ENCODE peak calls at places on chromosomes 12 and 14, in four cellular contexts. J is fibroblast of lung, O is lower lobe of right lung, X is mucosa of descending colon. L is an unnamed sample.

GRCh38 chr12:104534162-104534856 is 77.6 kb downstream of the CHST11 start:
- DNase-seq in J (no peak), O (no peak), X (no peak), L (no peak)

GRCh38 chr12:64796205-64796845 is 28.1 kb upstream of the TBC1D30 start:
- DNase-seq in J (peak), O (no peak), X (no peak), L (peak)

GRCh38 chr14:44962573-44963528 is 861 bp downstream of the TOGARAM1 start:
- DNase-seq in J (peak), O (peak), X (peak), L (no peak)

GRCh38 chr14:101726295-101726953 is 35.1 kb upstream of the PPP2R5C start:
- DNase-seq in J (no peak), O (no peak), X (no peak), L (no peak)

GRCh38 chr14:63862163-63862562 is 9.4 kb downstream of the SYNE2 start:
- DNase-seq in J (no peak), O (no peak), X (no peak), L (no peak)

GRCh38 chr12:130987151-130987931 is 33.6 kb downstream of the ADGRD1 start:
- DNase-seq in J (no peak), O (no peak), X (no peak), L (no peak)

GRCh38 chr14:99515301-99516155 is 34.3 kb downstream of the CCNK start:
- DNase-seq in J (no peak), O (no peak), X (no peak), L (no peak)

GRCh38 chr12:113479578-113480335 is 8.1 kb upstream of the LHX5 start:
- DNase-seq in J (peak), O (no peak), X (no peak), L (peak)

GRCh38 chr14:81095539-81095938 is 125.2 kb downstream of the GTF2A1 start:
- DNase-seq in J (no peak), O (no peak), X (no peak), L (no peak)

GRCh38 chr12:79934309-79935020 is 432 bp downstream of the PPP1R12A start:
- DNase-seq in J (peak), O (no peak), X (no peak), L (peak)

GRCh38 chr14:59265808-59266207 is 77.3 kb downstream of the DAAM1 start:
- DNase-seq in J (no peak), O (no peak), X (no peak), L (no peak)

GRCh38 chr12:118436002-118436724 is 59.8 kb downstream of the SUDS3 start:
- DNase-seq in J (no peak), O (no peak), X (no peak), L (peak)

GRCh38 chr12:1496162-1496925 is 98.0 kb downstream of the FBXL14 start:
- DNase-seq in J (peak), O (no peak), X (peak), L (no peak)

GRCh38 chr12:26651566-26652188 is 181.3 kb downstream of the ITPR2 start:
- DNase-seq in J (peak), O (no peak), X (no peak), L (peak)

GRCh38 chr12:21429994-21430393 is 7.5 kb upstream of the PYROXD1 start:
- DNase-seq in J (no peak), O (no peak), X (no peak), L (no peak)

GRCh38 chr14:105888784-105889665 is 362.6 kb downstream of the TMEM121 start:
- DNase-seq in J (no peak), O (peak), X (peak), L (no peak)

GRCh38 chr14:55731881-55732498 is 152.0 kb downstream of the KTN1 start:
- DNase-seq in J (no peak), O (no peak), X (no peak), L (no peak)

GRCh38 chr12:14723763-14724162 is 27.4 kb upstream of the GUCY2C start:
- DNase-seq in J (peak), O (no peak), X (no peak), L (peak)

GRCh38 chr12:98908866-98909265 is 263.8 kb downstream of the APAF1 start:
- DNase-seq in J (no peak), O (no peak), X (no peak), L (no peak)

GRCh38 chr12:12333980-12334709 is 15.9 kb downstream of the MANSC1 start:
- DNase-seq in J (peak), O (peak), X (peak), L (peak)

GRCh38 chr12:43832506-43833168 is 3.2 kb upstream of the TMEM117 start:
- DNase-seq in J (no peak), O (no peak), X (no peak), L (no peak)

GRCh38 chr12:78121969-78122610 is 291.4 kb downstream of the NAV3 start:
- DNase-seq in J (peak), O (no peak), X (no peak), L (no peak)

GRCh38 chr12:97985834-97986233 is 523.2 kb downstream of the RMST start:
- DNase-seq in J (no peak), O (no peak), X (no peak), L (no peak)

GRCh38 chr12:88750867-88751543 is 170.7 kb upstream of the KITLG start:
- DNase-seq in J (no peak), O (no peak), X (no peak), L (no peak)

GRCh38 chr12:128726866-128727265 is 96.9 kb downstream of the SLC15A4 start:
- DNase-seq in J (no peak), O (no peak), X (no peak), L (no peak)

GRCh38 chr12:123614531-123614930 is 12.6 kb downstream of the DDX55 start:
- DNase-seq in J (peak), O (no peak), X (no peak), L (no peak)

GRCh38 chr12:95215925-95216324 is 1.3 kb downstream of the FGD6 start:
- DNase-seq in J (peak), O (no peak), X (no peak), L (peak)

GRCh38 chr12:62933871-62934798 is 815 bp downstream of the PPM1H start:
- DNase-seq in J (peak), O (peak), X (peak), L (peak)

GRCh38 chr12:91139981-91140659 is 28.8 kb upstream of the LUM start:
- DNase-seq in J (peak), O (no peak), X (no peak), L (no peak)

GRCh38 chr12:24015771-24016170 is 66.3 kb upstream of the SOX5 start:
- DNase-seq in J (no peak), O (no peak), X (no peak), L (no peak)

GRCh38 chr12:91657016-91657415 is 474.4 kb upstream of the DCN start:
- DNase-seq in J (no peak), O (no peak), X (no peak), L (no peak)

GRCh38 chr14:56858422-56858821 is 48.1 kb upstream of the OTX2 start:
- DNase-seq in J (no peak), O (no peak), X (no peak), L (no peak)

GRCh38 chr12:124861492-124861891 is 2.2 kb downstream of the SCARB1 start:
- DNase-seq in J (peak), O (no peak), X (no peak), L (no peak)

GRCh38 chr12:43891856-43892574 is 56.1 kb downstream of the TMEM117 start:
- DNase-seq in J (no peak), O (no peak), X (no peak), L (no peak)

DNA sequence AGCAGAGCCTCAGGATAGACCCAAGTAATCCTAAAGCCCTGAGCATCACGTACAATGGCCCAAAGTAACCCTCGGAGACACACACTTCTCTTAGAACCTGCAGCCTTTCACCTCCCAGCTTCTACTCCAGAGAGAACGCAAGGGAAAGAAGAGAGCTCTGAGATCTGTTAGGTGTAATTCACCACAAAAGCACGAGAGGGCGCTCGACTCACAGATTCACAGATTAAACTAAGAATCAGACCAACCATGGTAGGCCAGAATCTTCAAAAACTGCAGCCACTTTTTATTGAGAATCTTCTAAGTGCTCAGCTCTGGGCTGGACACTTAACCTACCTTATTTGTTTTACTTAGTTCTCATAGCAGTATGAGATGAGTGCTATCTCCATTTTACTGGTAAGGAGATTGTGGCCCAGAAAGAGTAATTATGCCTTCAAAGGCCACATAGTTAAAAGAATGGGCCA is 1.3 kb upstream of the DDX23 start:
- DNase-seq in J (peak), O (peak), X (no peak), L (peak)
- TF ChIP-seq CTCF in J (peak), O (peak), X (peak), L (peak)

DNA sequence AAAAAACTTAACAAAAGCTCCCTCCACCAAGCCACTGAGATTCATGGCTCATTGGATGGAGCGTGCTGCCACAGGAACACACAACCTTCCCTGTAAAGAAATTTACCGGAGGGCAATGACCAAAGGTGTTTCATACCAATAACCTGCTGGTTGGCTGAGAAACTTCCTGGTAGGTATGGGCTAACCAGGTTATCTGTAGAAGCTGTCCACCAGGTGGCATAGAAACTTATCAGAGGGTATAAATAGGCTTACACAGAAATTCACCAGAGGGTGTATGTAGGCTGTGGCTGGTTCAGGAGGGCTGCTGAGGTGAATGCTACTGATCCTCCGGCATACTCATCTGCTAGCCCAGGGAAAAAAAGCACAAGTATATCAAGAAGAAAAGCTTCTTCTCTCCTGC is 27.1 kb upstream of the MTERF2 start:
- DNase-seq in J (no peak), O (no peak), X (no peak), L (no peak)
- TF ChIP-seq CTCF in J (no peak), O (no peak), X (no peak), L (no peak)

DNA sequence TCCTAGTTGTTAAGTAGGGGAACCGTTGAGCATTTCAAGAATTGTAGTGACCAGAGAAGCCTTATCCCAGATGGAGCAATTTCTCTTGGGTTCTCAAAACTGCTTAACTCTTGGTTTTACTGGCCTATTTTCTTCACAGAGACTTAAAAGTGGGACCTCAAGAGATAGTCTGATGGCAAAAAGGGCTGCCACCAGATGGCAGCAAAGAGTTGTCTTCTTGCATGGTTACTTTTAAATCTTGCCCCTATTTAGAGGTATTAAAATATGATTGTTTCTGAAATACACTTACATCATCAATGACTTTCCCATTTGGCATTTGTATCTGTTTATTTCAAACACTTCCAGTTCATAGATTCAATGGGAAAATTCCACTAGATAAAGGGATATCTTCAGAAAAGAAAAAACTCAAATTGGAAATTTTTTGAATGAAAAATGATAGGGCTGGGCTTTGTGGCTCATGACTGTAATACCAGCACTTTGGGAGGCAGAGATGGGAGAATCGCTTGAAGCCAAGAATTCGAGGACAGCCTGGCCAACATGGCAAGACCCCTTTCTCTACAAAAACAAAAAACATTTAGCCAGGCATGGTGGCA is 69.9 kb upstream of the CNTN1 start:
- DNase-seq in J (peak), O (peak), X (no peak), L (peak)
- TF ChIP-seq CTCF in J (peak), O (peak), X (no peak), L (peak)

DNA sequence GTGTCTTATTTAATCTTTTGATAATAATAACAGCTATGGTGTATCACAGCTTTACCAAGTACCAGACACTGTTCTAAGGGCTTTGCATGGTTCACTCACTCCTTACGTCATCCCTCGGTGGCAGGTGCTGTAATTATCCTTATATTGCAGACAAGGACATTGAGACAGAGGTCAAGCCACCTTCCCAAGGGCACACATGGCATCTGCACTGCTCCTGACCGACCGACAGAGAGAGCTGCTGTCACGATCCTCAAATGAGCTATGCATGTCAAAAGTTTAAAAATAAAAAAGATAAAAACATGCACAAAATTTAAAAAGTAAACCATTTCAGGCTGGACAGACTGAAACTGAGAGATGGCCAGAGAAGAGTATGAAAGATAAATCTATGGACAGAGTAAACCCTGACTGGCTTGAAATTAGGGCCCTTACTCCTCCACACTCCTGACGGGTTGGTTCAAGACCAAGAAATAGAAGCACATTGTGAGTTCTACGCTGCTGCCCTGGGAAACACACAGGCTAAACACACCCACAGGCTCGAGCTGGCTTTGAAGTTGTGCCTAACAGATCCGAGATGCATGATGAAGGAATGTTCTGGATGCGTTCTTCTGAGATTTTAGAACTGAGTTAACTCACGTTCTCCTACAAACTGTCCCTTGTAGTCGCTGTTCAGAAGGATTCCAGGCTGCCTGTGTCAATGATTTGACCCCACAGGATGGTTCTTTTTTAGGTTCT is 268.7 kb downstream of the ZFP36L1 start:
- DNase-seq in J (no peak), O (no peak), X (no peak), L (no peak)
- TF ChIP-seq CTCF in J (peak), O (peak), X (no peak), L (no peak)

GRCh38 chr12:46354111-46354798 is 18.3 kb downstream of the SLC38A2 start:
- DNase-seq in J (no peak), O (no peak), X (no peak), L (peak)
- TF ChIP-seq CTCF in J (no peak), O (peak), X (no peak), L (no peak)

DNA sequence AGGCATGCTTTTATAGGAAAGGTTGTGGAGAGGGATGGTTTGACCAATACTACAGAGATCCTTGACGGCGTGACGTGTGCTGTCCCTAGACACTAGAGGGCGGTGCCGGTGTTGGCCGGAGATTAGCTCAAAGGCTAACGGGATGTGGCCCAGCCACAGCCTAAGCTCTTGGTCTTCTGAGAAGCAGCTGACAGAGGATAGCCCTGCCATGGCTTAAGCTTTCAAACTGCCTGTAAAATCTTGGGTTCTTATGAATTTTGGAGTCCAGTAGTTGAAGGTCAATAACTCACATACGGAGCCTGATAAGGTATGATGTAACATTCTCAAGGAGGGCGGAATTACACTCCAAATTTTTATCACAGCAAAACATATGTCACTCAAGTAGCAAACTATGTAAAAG is 515.7 kb upstream of the ATXN7L3B start:
- DNase-seq in J (peak), O (peak), X (no peak), L (peak)
- TF ChIP-seq CTCF in J (peak), O (peak), X (no peak), L (peak)

GRCh38 chr12:76055393-76055792 is 23.8 kb upstream of the PHLDA1 start:
- DNase-seq in J (no peak), O (no peak), X (no peak), L (no peak)
- TF ChIP-seq CTCF in J (no peak), O (no peak), X (no peak), L (no peak)

GRCh38 chr12:122350444-122350843 is 72.0 kb downstream of the CLIP1 start:
- DNase-seq in J (peak), O (no peak), X (no peak), L (no peak)
- TF ChIP-seq CTCF in J (peak), O (no peak), X (no peak), L (no peak)

L was measured in GM13976.